ENCODE peak calls at places on chromosomes 6 and 20, in eight cellular contexts. D is IMR-90, J is A549, U is HepG2, X is SK-N-SH, F is H1, P is GM12878, M is K562. Z is an unnamed sample.

GRCh38 chr6:100427452-100427851 is 37.3 kb downstream of the SIM1 start:
- DNase-seq in X (no peak), P (no peak), D (no peak), M (no peak), F (no peak), U (no peak), J (no peak), Z (no peak)

GRCh38 chr20:32474009-32474716 is 111.0 kb downstream of the NOL4L start:
- DNase-seq in F (no peak), M (peak; percentile 43), J (no peak), D (no peak), X (peak; percentile 22), U (peak; percentile 43), P (no peak), Z (no peak)

GRCh38 chr20:54433653-54434052 is 41.7 kb upstream of the DOK5 start:
- DNase-seq in M (no peak), D (no peak), U (no peak), F (no peak), X (no peak), P (no peak), J (no peak), Z (no peak)

GRCh38 chr6:117840541-117840983 is 66.5 kb upstream of the SLC35F1 start:
- DNase-seq in P (no peak), U (peak; percentile 68), M (peak; percentile 15), X (peak; percentile 14), J (peak; percentile 53), D (peak; percentile 36), F (no peak), Z (peak; percentile 68)

GRCh38 chr6:148509152-148509571 is 166.5 kb downstream of the SASH1 start:
- DNase-seq in X (no peak), F (no peak), J (no peak), D (peak; percentile 74), U (no peak), P (no peak), M (no peak), Z (no peak)

GRCh38 chr6:42981866-42982265 is 2.5 kb upstream of the PPP2R5D start:
- DNase-seq in X (no peak), M (no peak), D (no peak), J (no peak), U (no peak), F (no peak), P (no peak), Z (no peak)

GRCh38 chr6:149015877-149016525 is 269.2 kb downstream of the UST start:
- DNase-seq in D (no peak), X (no peak), F (no peak), M (no peak), P (no peak), J (no peak), U (no peak), Z (no peak)

GRCh38 chr20:56187791-56188190 is 60.7 kb upstream of the MC3R start:
- DNase-seq in U (peak; percentile 16), X (peak; percentile 42), F (no peak), P (no peak), D (no peak), J (peak; percentile 28), M (no peak), Z (no peak)

GRCh38 chr6:148166339-148166949 is 176.2 kb upstream of the SASH1 start:
- DNase-seq in M (peak; percentile 43), D (peak; percentile 72), P (no peak), F (no peak), U (peak; percentile 59), J (peak; percentile 57), X (peak; percentile 29), Z (peak; percentile 51)

GRCh38 chr6:170041526-170041925 is 249.4 kb downstream of the DLL1 start:
- DNase-seq in P (no peak), J (no peak), D (no peak), M (no peak), U (no peak), X (no peak), F (no peak), Z (no peak)

GRCh38 chr6:21908117-21908848 is 314.7 kb downstream of the SOX4 start:
- DNase-seq in F (no peak), J (no peak), U (no peak), X (no peak), M (no peak), P (no peak), D (no peak), Z (no peak)

GRCh38 chr20:1391640-1392442 is 1.0 kb downstream of the FKBP1A start:
- DNase-seq in M (peak; percentile 17), P (no peak), U (no peak), D (peak; percentile 43), F (no peak), J (no peak), X (peak; percentile 38), Z (no peak)

GRCh38 chr6:79605968-79606764 is 25.0 kb upstream of the SH3BGRL2 start:
- DNase-seq in P (no peak), F (no peak), M (no peak), U (no peak), D (no peak), X (no peak), J (no peak), Z (no peak)

GRCh38 chr20:9507544-9508239 is 6.7 kb upstream of the LAMP5 start:
- DNase-seq in U (no peak), F (no peak), J (no peak), P (no peak), D (no peak), M (no peak), X (peak; percentile 12), Z (no peak)

GRCh38 chr6:70375882-70376281 is 37.4 kb upstream of the FAM135A start:
- DNase-seq in D (no peak), U (peak; percentile 12), F (no peak), P (no peak), J (peak; percentile 22), M (peak; percentile 28), X (no peak), Z (peak; percentile 54)
- TF ChIP-seq CTCF in D (peak; percentile 5), U (no peak), F (no peak), P (peak; percentile 34), J (no peak), M (peak; percentile 65), X (peak; percentile 42), Z (peak; percentile 75)

GRCh38 chr6:156269751-156270369 is 507.3 kb upstream of the ARID1B start:
- DNase-seq in D (no peak), F (no peak), U (no peak), M (no peak), X (no peak), J (no peak), P (no peak), Z (no peak)
- TF ChIP-seq RAD21 in D (no peak), F (no peak), U (no peak), M (no peak), X (no peak), J (no peak), P (no peak), Z (no peak)

DNA sequence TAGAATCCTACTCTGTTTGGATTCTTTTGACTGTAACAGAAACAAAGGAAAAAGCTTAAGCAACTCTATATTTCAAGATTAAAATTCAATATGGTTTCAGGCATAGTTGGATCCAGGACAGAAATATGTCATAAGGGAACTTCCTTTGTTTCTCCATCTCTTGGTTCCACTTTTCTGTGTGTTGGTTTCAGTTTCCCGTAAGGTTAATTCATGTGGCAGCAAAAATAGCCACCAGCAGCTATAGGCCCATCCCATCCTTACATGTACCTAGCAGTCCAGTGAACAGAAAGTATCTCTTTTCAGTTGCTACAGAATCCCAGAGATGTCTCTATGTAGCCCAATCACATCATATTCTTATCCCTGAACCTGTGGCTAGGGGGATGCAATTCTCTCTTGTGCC is 8.8 kb upstream of the FAM8A1 start:
- DNase-seq in F (no peak), U (no peak), P (no peak), J (no peak), D (no peak), X (no peak), M (no peak), Z (no peak)
- TF ChIP-seq CTCF in F (no peak), U (no peak), P (no peak), J (no peak), D (no peak), X (no peak), M (no peak), Z (no peak)

DNA sequence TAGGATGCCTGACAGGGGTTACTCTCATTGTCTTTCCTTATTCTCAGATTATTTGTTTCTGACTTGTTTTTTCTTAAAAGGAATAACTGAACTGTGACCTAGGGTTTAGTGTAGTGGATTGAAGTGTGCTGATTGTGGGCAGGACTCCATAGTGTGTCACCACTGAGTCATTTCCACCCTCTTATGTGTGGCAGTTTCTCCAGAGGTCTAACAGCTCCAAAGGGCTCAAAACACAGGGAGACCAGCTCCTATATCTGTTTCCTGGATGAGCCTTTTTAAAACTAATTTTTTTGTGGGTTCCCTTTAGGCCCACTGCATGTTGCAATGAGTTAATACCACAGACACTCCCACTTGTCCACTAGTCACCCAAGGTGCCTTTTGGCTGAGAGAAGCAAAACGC is 951.1 kb upstream of the ADGRB3 start:
- DNase-seq in U (no peak), F (no peak), D (peak; percentile 49), P (no peak), J (no peak), M (no peak), X (no peak), Z (no peak)
- TF ChIP-seq RAD21 in U (no peak), F (no peak), D (no peak), P (no peak), J (no peak), M (no peak), X (no peak), Z (no peak)

GRCh38 chr20:5159928-5160327 is 33.1 kb downstream of the CDS2 start:
- DNase-seq in X (no peak), M (no peak), D (no peak), F (no peak), J (no peak), U (no peak), P (no peak), Z (no peak)

GRCh38 chr20:5160882-5161281 is 34.1 kb downstream of the CDS2 start:
- DNase-seq in J (no peak), F (no peak), U (no peak), P (no peak), X (no peak), D (peak; percentile 39), M (no peak), Z (no peak)

GRCh38 chr20:5161536-5162164 is 34.8 kb downstream of the CDS2 start:
- DNase-seq in J (no peak), F (no peak), D (no peak), P (no peak), X (no peak), M (no peak), U (no peak), Z (no peak)

GRCh38 chr20:5168582-5169396 is 42.0 kb downstream of the CDS2 start:
- DNase-seq in X (no peak), P (no peak), M (no peak), D (peak; percentile 38), U (no peak), J (no peak), F (no peak), Z (no peak)

GRCh38 chr20:5164645-5165399 is 38.0 kb downstream of the CDS2 start:
- DNase-seq in F (no peak), D (no peak), J (no peak), X (no peak), U (no peak), P (no peak), M (no peak), Z (no peak)
- TF ChIP-seq CTCF in F (no peak), D (no peak), J (no peak), X (no peak), U (no peak), P (no peak), M (no peak), Z (no peak)

GRCh38 chr20:44142416-44142815 is 44.6 kb downstream of the JPH2 start:
- DNase-seq in P (no peak), X (no peak), F (no peak), D (peak; percentile 50), J (no peak), U (no peak), M (no peak), Z (no peak)
- TF ChIP-seq RAD21 in P (no peak), X (no peak), F (no peak), D (no peak), J (no peak), U (no peak), M (no peak), Z (no peak)

Z was measured in HCT116.